ENCODE peak calls at places on chromosomes 6 and 20, in nine cellular contexts. X is breast epithelium, Q is HCT116, R is HL-60, W is H1, N is Panc1, U is prostate gland, C is HepG2, H is sigmoid colon. M is an unnamed sample.

GRCh38 chr6:107657755-107658461 is 166.2 kb downstream of the SCML4 start:
- DNase-seq in R (peak; percentile 11), X (no peak), U (no peak), H (peak; percentile 88), W (no peak), N (peak; percentile 38), C (no peak), Q (no peak), M (no peak)

GRCh38 chr6:147540075-147540474 is 31.6 kb downstream of the SAMD5 start:
- DNase-seq in R (no peak), X (no peak), C (no peak), Q (no peak), W (no peak), N (no peak), H (no peak), U (no peak), M (no peak)

GRCh38 chr6:43983191-43983590 is 144.1 kb downstream of the MRPL14 start:
- DNase-seq in H (peak; percentile 22), C (no peak), Q (no peak), W (no peak), X (no peak), U (no peak), R (no peak), N (no peak), M (no peak)

GRCh38 chr20:19973920-19974620 is 43.1 kb upstream of the NAA20 start:
- DNase-seq in Q (no peak), C (no peak), U (peak; percentile 63), H (peak; percentile 93), X (peak; percentile 83), N (no peak), W (no peak), R (peak; percentile 83), M (peak; percentile 93)

GRCh38 chr6:36373368-36374009 is 14.0 kb downstream of the ETV7 start:
- DNase-seq in X (peak; percentile 31), N (no peak), U (no peak), W (no peak), C (no peak), R (peak; percentile 78), H (no peak), Q (no peak), M (no peak)

GRCh38 chr6:136753624-136754023 is 38.7 kb downstream of the MAP3K5 start:
- DNase-seq in W (no peak), X (no peak), Q (no peak), U (no peak), R (no peak), H (no peak), N (no peak), C (no peak), M (no peak)

GRCh38 chr6:152380993-152381898 is 255.9 kb downstream of the SYNE1 start:
- DNase-seq in X (peak; percentile 63), W (no peak), N (peak; percentile 15), H (peak; percentile 95), U (peak; percentile 10), C (peak; percentile 91), Q (peak; percentile 73), R (no peak), M (peak; percentile 94)

GRCh38 chr6:44078795-44079671 is 48.2 kb downstream of the MRPL14 start:
- DNase-seq in W (no peak), R (peak; percentile 78), C (peak; percentile 79), Q (peak; percentile 60), H (peak; percentile 87), U (peak; percentile 77), N (no peak), X (no peak), M (no peak)

GRCh38 chr20:63976980-63977391 is 2.5 kb downstream of the SAMD10 start:
- DNase-seq in R (no peak), N (no peak), Q (no peak), U (no peak), C (no peak), W (no peak), H (peak; percentile 57), X (peak; percentile 16), M (no peak)

GRCh38 chr6:168201799-168202198 is 117.8 kb downstream of the DACT2 start:
- DNase-seq in X (no peak), W (no peak), N (no peak), C (no peak), Q (no peak), H (no peak), R (no peak), U (no peak), M (no peak)

GRCh38 chr20:51322164-51322707 is 220.3 kb downstream of the NFATC2 start:
- DNase-seq in R (no peak), N (no peak), H (no peak), W (no peak), Q (no peak), X (no peak), U (no peak), C (no peak), M (no peak)

DNA sequence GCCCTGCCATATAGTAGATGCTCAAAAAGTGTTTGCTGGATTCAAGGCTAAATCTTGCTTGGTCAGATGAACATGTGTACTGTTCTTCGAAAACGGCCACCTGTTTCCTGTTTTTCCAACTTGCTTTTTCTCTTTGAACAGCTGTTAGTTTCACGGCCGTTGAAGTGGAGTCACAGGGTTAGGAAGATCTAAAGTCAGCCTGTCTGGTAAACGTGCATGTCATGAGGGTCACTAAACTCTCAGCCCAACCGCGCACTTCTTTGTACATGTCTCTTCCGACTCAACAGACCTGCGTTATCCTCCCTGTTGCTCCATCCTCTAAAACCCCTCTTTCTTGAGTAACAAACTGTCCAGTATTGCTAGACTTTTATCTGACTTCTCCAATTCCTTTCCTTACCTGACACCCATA is 93.2 kb upstream of the MAN1A1 start:
- DNase-seq in H (peak; percentile 80), N (no peak), Q (no peak), R (no peak), X (peak; percentile 21), C (peak; percentile 4), U (no peak), W (no peak), M (no peak)
- H3K4me3 ChIP-seq in H (no peak overlapping the region), N (no peak overlapping the region), Q (no peak overlapping the region), R (no peak overlapping the region), X (no peak overlapping the region), C (no peak overlapping the region), U (no peak overlapping the region), W (no peak overlapping the region), M (no peak overlapping the region)

DNA sequence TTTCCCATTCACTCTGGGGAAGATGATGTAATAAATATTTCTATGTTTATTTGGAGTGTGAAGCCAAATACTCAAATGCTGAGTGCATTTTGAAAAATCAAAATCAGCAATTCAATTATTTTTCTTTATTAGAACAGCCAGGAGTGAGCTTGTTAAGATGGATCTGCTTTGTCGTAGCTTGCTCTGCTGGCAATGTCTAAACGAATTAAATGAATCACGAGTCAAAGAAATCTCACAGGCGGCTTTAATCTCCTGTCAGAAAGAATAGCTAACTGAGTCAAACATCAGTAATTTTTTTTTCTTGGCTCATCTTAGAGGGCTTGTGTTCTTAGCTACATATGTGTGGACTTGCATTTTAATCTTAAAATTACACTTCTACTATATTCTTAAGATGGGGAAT is 100.2 kb upstream of the HMGN3 start:
- DNase-seq in X (no peak), C (no peak), W (no peak), N (no peak), R (no peak), Q (no peak), H (no peak), U (no peak), M (no peak)
- TF ChIP-seq POLR2AphosphoS5 in X (no peak), C (no peak), W (no peak), N (no peak), R (no peak), Q (no peak), H (no peak), U (no peak), M (peak; percentile 56)

GRCh38 chr20:34791289-34792020 is 34.0 kb downstream of the NCOA6 start:
- DNase-seq in H (no peak), Q (no peak), W (no peak), R (peak; percentile 19), X (no peak), C (no peak), U (no peak), N (no peak), M (no peak)
- H3K27ac ChIP-seq in H (peak overlapping the region; percentile 58), Q (no peak overlapping the region), W (no peak overlapping the region), R (no peak overlapping the region), X (no peak overlapping the region), C (no peak overlapping the region), U (no peak overlapping the region), N (no peak overlapping the region), M (no peak overlapping the region)

GRCh38 chr6:99822741-99823512 is 171.1 kb downstream of the MCHR2 start:
- DNase-seq in U (peak; percentile 11), C (peak; percentile 64), N (peak; percentile 12), X (no peak), R (peak; percentile 25), Q (peak; percentile 37), W (no peak), H (no peak), M (no peak)
- H3K4me3 ChIP-seq in U (no peak overlapping the region), C (no peak overlapping the region), N (no peak overlapping the region), X (peak overlapping the region; percentile 35), R (no peak overlapping the region), Q (no peak overlapping the region), W (peak overlapping the region; percentile 26), H (no peak overlapping the region), M (peak overlapping the region; percentile 22)

DNA sequence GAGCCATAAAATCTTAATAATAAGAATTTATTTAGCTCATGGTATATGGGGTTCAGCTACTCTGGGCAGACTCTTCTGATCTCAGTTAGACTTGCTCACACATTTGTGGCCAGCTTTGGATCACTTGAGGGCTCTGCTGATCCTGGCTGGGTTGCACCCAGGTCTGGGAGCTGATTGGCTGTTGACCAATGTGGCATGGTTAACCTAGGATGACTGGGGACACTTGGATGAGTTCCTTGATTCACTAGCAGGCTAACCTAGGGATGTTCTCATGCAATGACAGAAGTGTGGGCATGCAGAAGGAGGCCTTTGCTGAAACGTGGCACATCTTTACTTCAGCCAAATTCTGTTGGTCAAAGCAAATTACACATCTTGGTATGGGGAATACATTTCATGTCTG is 569.5 kb downstream of the UTRN start:
- DNase-seq in W (no peak), X (no peak), U (no peak), R (no peak), H (no peak), C (no peak), N (no peak), Q (no peak), M (no peak)
- TF ChIP-seq POLR2AphosphoS5 in W (peak; percentile 14), X (no peak), U (no peak), R (no peak), H (no peak), C (peak; percentile 34), N (no peak), Q (no peak), M (no peak)

GRCh38 chr6:166001359-166001758 is 166.3 kb downstream of the TBXT start:
- DNase-seq in H (no peak), X (no peak), W (no peak), Q (no peak), N (no peak), C (no peak), U (no peak), R (no peak), M (no peak)
- H3K27ac ChIP-seq in H (no peak overlapping the region), X (no peak overlapping the region), W (no peak overlapping the region), Q (no peak overlapping the region), N (no peak overlapping the region), C (no peak overlapping the region), U (no peak overlapping the region), R (no peak overlapping the region), M (no peak overlapping the region)

DNA sequence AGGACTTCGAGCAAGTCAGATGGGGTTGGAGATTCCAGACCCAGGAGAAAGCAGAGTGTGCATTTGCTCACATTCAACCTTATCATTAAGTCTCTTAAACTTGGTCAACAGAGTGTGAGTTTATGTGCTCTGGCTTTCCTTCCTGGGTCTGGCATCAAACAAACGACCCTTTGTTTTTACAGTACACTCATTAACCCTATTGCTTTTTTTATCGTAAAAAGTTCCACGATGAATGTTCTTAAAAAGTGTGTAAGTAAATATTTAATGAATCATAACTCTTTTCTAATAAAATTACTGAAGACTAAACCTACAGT is 2.5 kb downstream of the FYN start:
- DNase-seq in N (no peak), H (no peak), X (no peak), Q (no peak), W (no peak), R (no peak), U (no peak), C (peak; percentile 63), M (no peak)
- H3K4me3 ChIP-seq in N (no peak overlapping the region), H (no peak overlapping the region), X (no peak overlapping the region), Q (no peak overlapping the region), W (no peak overlapping the region), R (no peak overlapping the region), U (no peak overlapping the region), C (peak overlapping the region; percentile 63), M (no peak overlapping the region)

M was measured in vagina.